ENCODE peak calls at places on chromosomes 7 and 10, in nine cellular contexts. C is suprapubic skin, L is GM12878, P is transverse colon, F is HCT116, N is breast epithelium, J is sigmoid colon, U is prostate gland, M is HL-60. A is an unnamed sample.

GRCh38 chr7:138460176-138460648 is at the start of gene TRIM24:
- DNase-seq in M (peak), U (no peak), C (peak), J (peak), P (no peak), L (no peak), F (no peak), N (peak), A (no peak)

GRCh38 chr10:55627526-55628170 is 733.4 kb downstream of the ZWINT start:
- DNase-seq in L (no peak), M (no peak), C (no peak), F (no peak), J (no peak), N (no peak), P (no peak), U (no peak), A (no peak)

GRCh38 chr10:44571701-44572100 is 186.8 kb upstream of the CXCL12 start:
- DNase-seq in M (no peak), N (no peak), F (no peak), J (no peak), L (no peak), U (no peak), P (no peak), C (no peak), A (no peak)

GRCh38 chr10:131746785-131747184 is 154.0 kb upstream of the PPP2R2D start:
- DNase-seq in N (no peak), M (no peak), L (no peak), F (peak), J (no peak), C (no peak), U (no peak), P (no peak), A (no peak)

GRCh38 chr7:28442540-28443420 is 30.5 kb downstream of the CREB5 start:
- DNase-seq in U (no peak), C (no peak), N (no peak), M (no peak), J (no peak), F (no peak), L (no peak), P (no peak), A (no peak)

GRCh38 chr7:124937076-124937475 is 7.5 kb upstream of the POT1 start:
- DNase-seq in N (no peak), J (no peak), F (no peak), C (no peak), M (no peak), L (no peak), P (no peak), U (no peak), A (no peak)

GRCh38 chr7:138889982-138890381 is 91.2 kb downstream of the KIAA1549 start:
- DNase-seq in U (no peak), N (no peak), C (no peak), L (no peak), M (no peak), F (no peak), P (no peak), J (no peak), A (no peak)

GRCh38 chr10:82625497-82626151 is 750.6 kb downstream of the NRG3 start:
- DNase-seq in C (no peak), J (no peak), M (no peak), P (no peak), F (no peak), U (no peak), L (no peak), N (no peak), A (no peak)

GRCh38 chr10:122786269-122786668 is 59.4 kb downstream of the CUZD1 start:
- DNase-seq in L (no peak), M (no peak), F (no peak), U (no peak), J (no peak), N (no peak), C (peak), P (no peak), A (no peak)

GRCh38 chr10:132004052-132004451 is 22.3 kb upstream of the BNIP3 start:
- DNase-seq in F (no peak), M (no peak), P (no peak), N (no peak), J (no peak), U (no peak), L (no peak), C (no peak), A (no peak)

GRCh38 chr10:944034-944831 is 12.7 kb upstream of the LARP4B start:
- DNase-seq in P (peak), F (no peak), C (peak), L (no peak), M (peak), J (peak), N (no peak), U (no peak), A (no peak)
- TF ChIP-seq POLR2AphosphoS5 in P (no peak), F (no peak), C (no peak), L (no peak), M (no peak), J (no peak), N (no peak), U (no peak), A (no peak)

GRCh38 chr7:76356823-76357222 is 2.0 kb downstream of the YWHAG start:
- DNase-seq in J (peak), P (peak), N (no peak), M (no peak), L (no peak), F (no peak), C (no peak), U (no peak), A (no peak)
- H3K27ac ChIP-seq in J (peak), P (peak), N (no peak), M (peak), L (no peak), F (no peak), C (peak), U (peak), A (no peak)

GRCh38 chr10:24899571-24899970 is 52.8 kb downstream of the PRTFDC1 start:
- DNase-seq in P (no peak), F (no peak), U (no peak), N (no peak), J (no peak), M (no peak), C (no peak), L (no peak), A (no peak)

GRCh38 chr10:24898501-24898900 is 53.9 kb downstream of the PRTFDC1 start:
- DNase-seq in F (no peak), M (no peak), L (no peak), U (no peak), C (no peak), N (no peak), P (no peak), J (no peak), A (no peak)

GRCh38 chr10:24894309-24894708 is 58.1 kb downstream of the PRTFDC1 start:
- DNase-seq in J (no peak), U (no peak), C (no peak), N (no peak), F (no peak), M (no peak), L (no peak), P (no peak), A (no peak)

GRCh38 chr10:24894728-24895127 is 57.7 kb downstream of the PRTFDC1 start:
- DNase-seq in C (no peak), M (no peak), L (no peak), P (no peak), F (no peak), U (no peak), J (no peak), N (no peak), A (no peak)

GRCh38 chr10:24897326-24897926 is 55.0 kb downstream of the PRTFDC1 start:
- DNase-seq in C (no peak), P (no peak), U (no peak), M (no peak), J (no peak), F (peak), L (no peak), N (no peak), A (no peak)
- TF ChIP-seq POLR2AphosphoS5 in C (no peak), P (no peak), U (no peak), M (no peak), J (no peak), F (no peak), L (no peak), N (no peak), A (no peak)

GRCh38 chr7:142905759-142906158 is 20.2 kb upstream of the TRPV6 start:
- DNase-seq in F (no peak), U (no peak), L (no peak), P (no peak), C (no peak), M (no peak), N (no peak), J (no peak), A (no peak)

GRCh38 chr7:142908290-142908689 is 22.7 kb upstream of the TRPV6 start:
- DNase-seq in N (no peak), M (no peak), L (no peak), P (no peak), F (no peak), U (no peak), C (peak), J (no peak), A (no peak)

GRCh38 chr7:142909921-142910521 is 23.5 kb downstream of the TRPV5 start:
- DNase-seq in F (no peak), P (no peak), C (no peak), N (no peak), M (no peak), L (no peak), J (no peak), U (no peak), A (no peak)

GRCh38 chr7:142906643-142907042 is 21.1 kb upstream of the TRPV6 start:
- DNase-seq in L (no peak), F (no peak), C (peak), N (no peak), M (no peak), J (no peak), P (no peak), U (no peak), A (no peak)

DNA sequence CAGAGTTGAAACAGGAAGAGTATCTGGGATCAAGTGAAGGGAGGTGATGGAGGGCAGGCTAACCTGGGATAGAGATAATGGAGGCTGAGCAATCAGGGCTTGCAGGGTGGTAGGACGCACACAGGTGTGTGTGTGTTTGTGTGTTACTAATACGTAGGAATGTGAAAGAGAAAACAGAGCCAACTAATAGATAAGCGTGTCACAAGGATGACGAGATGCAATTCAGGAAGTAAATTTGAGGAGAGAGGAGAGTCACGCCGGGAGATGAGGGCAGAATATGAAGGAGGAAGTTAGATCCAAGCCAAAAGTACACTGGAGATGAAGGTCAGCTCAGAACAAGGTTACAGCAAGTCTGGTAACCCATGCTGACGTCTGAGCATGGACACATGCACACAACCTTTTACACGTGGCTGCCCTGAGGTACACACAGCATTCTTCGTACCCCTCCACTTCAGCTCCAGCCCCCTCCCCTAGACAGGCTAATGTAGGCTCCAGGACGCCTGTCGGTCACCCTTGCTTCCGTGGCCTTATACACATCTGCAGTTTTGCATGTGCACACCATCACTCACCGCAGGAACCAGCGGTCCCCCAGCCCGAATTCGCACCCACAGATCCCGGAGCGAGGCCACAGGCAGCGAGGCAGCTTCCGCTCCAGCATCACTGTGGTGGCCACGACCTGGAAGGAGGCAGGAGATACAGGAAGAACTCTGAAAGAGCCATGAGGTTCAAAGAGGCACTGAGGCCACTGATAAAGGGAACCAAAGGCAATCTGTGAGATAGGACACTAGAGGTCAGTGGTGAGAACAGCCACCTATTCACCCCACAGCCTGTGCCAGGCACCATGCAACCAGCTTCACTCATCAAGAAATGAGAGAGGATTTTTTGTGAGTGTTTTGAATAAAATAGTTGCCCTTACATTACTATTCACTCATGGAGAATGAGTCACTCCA is 23.7 kb upstream of the TRPV6 start:
- DNase-seq in C (peak), J (no peak), L (no peak), F (peak), N (no peak), P (no peak), M (peak), U (no peak), A (no peak)
- H3K27ac ChIP-seq in C (no peak), J (no peak), L (no peak), F (no peak), N (no peak), P (no peak), M (peak), U (no peak), A (no peak)

GRCh38 chr10:102785818-102786217 is 42.1 kb downstream of the WBP1L start:
- DNase-seq in P (no peak), F (no peak), U (no peak), N (no peak), C (no peak), L (no peak), M (peak), J (no peak), A (peak)
- TF ChIP-seq POLR2AphosphoS5 in P (no peak), F (no peak), U (peak), N (no peak), C (no peak), L (no peak), M (no peak), J (no peak), A (no peak)

GRCh38 chr7:112882022-112882421 is 91.8 kb upstream of the TMEM168 start:
- DNase-seq in N (no peak), C (no peak), J (no peak), L (no peak), P (no peak), M (no peak), U (no peak), F (no peak), A (no peak)
- H3K27ac ChIP-seq in N (no peak), C (no peak), J (no peak), L (no peak), P (no peak), M (peak), U (no peak), F (no peak), A (no peak)

DNA sequence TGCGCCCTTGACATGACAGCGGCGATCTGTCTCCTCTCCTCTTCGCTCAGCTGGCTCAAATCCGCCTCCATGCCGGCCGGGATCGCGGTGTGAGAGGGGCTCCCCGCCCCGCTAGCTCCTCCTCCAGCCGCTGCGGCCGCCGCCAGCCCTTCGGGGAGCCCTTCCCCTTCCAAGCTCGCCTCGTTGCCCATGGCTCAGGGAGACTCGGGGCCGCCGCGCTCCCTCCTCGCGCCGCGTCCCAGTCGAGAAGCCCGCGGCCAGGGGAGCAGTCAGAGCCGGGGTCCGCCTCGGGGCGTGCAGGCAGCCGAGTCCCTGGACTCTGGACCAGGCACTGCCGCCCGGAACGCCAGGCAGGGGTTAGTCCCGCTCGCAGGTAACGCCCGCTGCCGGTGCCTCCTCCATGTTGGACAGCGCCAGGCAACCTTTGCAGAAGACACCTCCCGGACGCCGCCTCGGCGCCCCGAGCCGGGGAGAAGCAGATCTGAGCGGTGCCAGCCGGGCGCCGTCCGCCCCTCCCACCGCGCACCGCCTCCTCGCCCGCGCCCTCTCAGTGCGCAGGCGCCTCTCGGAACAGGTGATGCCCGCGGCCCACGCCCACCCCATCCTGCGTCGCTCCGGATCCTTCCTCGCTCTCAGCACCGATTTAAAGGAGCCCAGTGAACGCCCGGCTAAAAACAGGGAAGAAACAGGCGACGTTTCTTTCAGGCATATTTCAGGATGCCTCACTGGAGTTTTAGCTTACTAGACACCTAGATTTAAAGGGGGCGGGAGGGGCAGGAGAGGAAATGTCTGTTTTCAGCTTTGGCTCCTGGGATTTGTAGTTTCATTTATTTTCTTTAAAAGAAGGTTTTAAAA is at the start of gene PCLO:
- DNase-seq in C (peak), F (peak), L (no peak), P (peak), J (peak), U (peak), M (peak), N (peak), A (peak)
- TF ChIP-seq POLR2AphosphoS5 in C (no peak), F (peak), L (no peak), P (peak), J (no peak), U (peak), M (no peak), N (peak), A (no peak)

DNA sequence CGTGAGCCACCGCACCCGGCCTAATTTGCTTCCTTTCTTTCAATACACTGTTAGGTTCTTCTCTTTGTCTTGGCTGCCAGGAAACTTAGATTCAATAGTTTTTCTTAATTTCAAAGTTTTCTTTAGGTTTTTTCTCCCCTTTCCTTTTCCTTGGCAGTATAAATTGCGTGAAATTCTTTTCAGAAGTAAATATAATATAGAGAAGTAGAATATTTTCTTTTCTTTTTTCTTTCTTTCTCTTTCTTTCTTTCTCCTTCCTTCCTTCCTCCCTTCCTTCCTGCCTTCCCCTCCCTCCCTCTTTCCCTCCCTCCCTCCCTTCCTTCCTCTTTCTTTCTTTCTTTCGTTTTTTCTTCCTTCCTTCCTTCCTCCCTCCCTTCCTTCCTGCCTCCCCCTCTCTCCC is 1.7 kb downstream of the LRGUK start:
- DNase-seq in J (no peak), P (no peak), N (no peak), U (no peak), L (no peak), C (no peak), F (no peak), M (no peak), A (no peak)
- H3K27ac ChIP-seq in J (no peak), P (no peak), N (no peak), U (no peak), L (no peak), C (no peak), F (no peak), M (no peak), A (no peak)

A was measured in SK-N-MC.